ENCODE peak calls at places on chromosome 4, in ten cellular contexts. One of them, this sample, is unnamed.

GRCh38 chr4:100391913-100392312 is 125.9 kb downstream of the EMCN start:
- DNase-seq in foreskin fibroblast: peak
- DNase-seq in NCI-H2107: no peak
- DNase-seq in H9: no peak
- DNase-seq in fibroblast of the aortic adventitia: peak
- DNase-seq in naive thymus-derived CD8-positive, alpha-beta T cell: no peak
- DNase-seq in GOT3: no peak
- DNase-seq in T-helper 2 cell: no peak
- DNase-seq in hypothalamus: no peak
- DNase-seq in astrocyte: peak
- DNase-seq in this sample: peak

GRCh38 chr4:108454227-108454626 is 166.1 kb upstream of the RPL34 start:
- DNase-seq in foreskin fibroblast: no peak
- DNase-seq in NCI-H2107: no peak
- DNase-seq in H9: no peak
- DNase-seq in fibroblast of the aortic adventitia: no peak
- DNase-seq in naive thymus-derived CD8-positive, alpha-beta T cell: no peak
- DNase-seq in GOT3: no peak
- DNase-seq in T-helper 2 cell: no peak
- DNase-seq in hypothalamus: no peak
- DNase-seq in astrocyte: peak
- DNase-seq in this sample: no peak

GRCh38 chr4:62260256-62260655 is 1060.1 kb downstream of the ADGRL3 start:
- DNase-seq in foreskin fibroblast: no peak
- DNase-seq in NCI-H2107: no peak
- DNase-seq in H9: no peak
- DNase-seq in fibroblast of the aortic adventitia: no peak
- DNase-seq in naive thymus-derived CD8-positive, alpha-beta T cell: no peak
- DNase-seq in GOT3: no peak
- DNase-seq in T-helper 2 cell: no peak
- DNase-seq in hypothalamus: no peak
- DNase-seq in astrocyte: no peak
- DNase-seq in this sample: no peak

GRCh38 chr4:168908093-168908492 is 102.0 kb downstream of the CBR4 start:
- DNase-seq in foreskin fibroblast: peak
- DNase-seq in NCI-H2107: no peak
- DNase-seq in H9: no peak
- DNase-seq in fibroblast of the aortic adventitia: peak
- DNase-seq in naive thymus-derived CD8-positive, alpha-beta T cell: no peak
- DNase-seq in GOT3: no peak
- DNase-seq in T-helper 2 cell: no peak
- DNase-seq in hypothalamus: no peak
- DNase-seq in astrocyte: peak
- DNase-seq in this sample: peak

GRCh38 chr4:71270901-71271300 is 67.9 kb upstream of the SLC4A4 start:
- DNase-seq in foreskin fibroblast: peak
- DNase-seq in NCI-H2107: no peak
- DNase-seq in H9: peak
- DNase-seq in fibroblast of the aortic adventitia: peak
- DNase-seq in naive thymus-derived CD8-positive, alpha-beta T cell: peak
- DNase-seq in GOT3: no peak
- DNase-seq in T-helper 2 cell: no peak
- DNase-seq in hypothalamus: no peak
- DNase-seq in astrocyte: no peak
- DNase-seq in this sample: peak

GRCh38 chr4:129064717-129065116 is 28.6 kb downstream of the SCLT1 start:
- DNase-seq in foreskin fibroblast: peak
- DNase-seq in NCI-H2107: no peak
- DNase-seq in H9: no peak
- DNase-seq in fibroblast of the aortic adventitia: peak
- DNase-seq in naive thymus-derived CD8-positive, alpha-beta T cell: no peak
- DNase-seq in GOT3: no peak
- DNase-seq in T-helper 2 cell: no peak
- DNase-seq in hypothalamus: no peak
- DNase-seq in astrocyte: peak
- DNase-seq in this sample: peak

GRCh38 chr4:61437923-61438322 is 237.8 kb downstream of the ADGRL3 start:
- DNase-seq in foreskin fibroblast: no peak
- DNase-seq in NCI-H2107: no peak
- DNase-seq in H9: no peak
- DNase-seq in fibroblast of the aortic adventitia: no peak
- DNase-seq in naive thymus-derived CD8-positive, alpha-beta T cell: no peak
- DNase-seq in GOT3: no peak
- DNase-seq in T-helper 2 cell: no peak
- DNase-seq in hypothalamus: no peak
- DNase-seq in astrocyte: no peak
- DNase-seq in this sample: no peak

GRCh38 chr4:56326363-56326762 is 60.9 kb downstream of the AASDH start:
- DNase-seq in foreskin fibroblast: no peak
- DNase-seq in NCI-H2107: no peak
- DNase-seq in H9: no peak
- DNase-seq in fibroblast of the aortic adventitia: no peak
- DNase-seq in naive thymus-derived CD8-positive, alpha-beta T cell: no peak
- DNase-seq in GOT3: no peak
- DNase-seq in T-helper 2 cell: no peak
- DNase-seq in hypothalamus: no peak
- DNase-seq in astrocyte: no peak
- DNase-seq in this sample: no peak

GRCh38 chr4:1470816-1471442 is 64.7 kb upstream of the NKX1-1 start:
- DNase-seq in foreskin fibroblast: no peak
- DNase-seq in NCI-H2107: no peak
- DNase-seq in H9: no peak
- DNase-seq in fibroblast of the aortic adventitia: no peak
- DNase-seq in naive thymus-derived CD8-positive, alpha-beta T cell: no peak
- DNase-seq in GOT3: no peak
- DNase-seq in T-helper 2 cell: no peak
- DNase-seq in hypothalamus: no peak
- DNase-seq in astrocyte: no peak
- DNase-seq in this sample: no peak

GRCh38 chr4:37132351-37132989 is 112.1 kb upstream of the NWD2 start:
- DNase-seq in foreskin fibroblast: no peak
- DNase-seq in NCI-H2107: no peak
- DNase-seq in H9: no peak
- DNase-seq in fibroblast of the aortic adventitia: no peak
- DNase-seq in naive thymus-derived CD8-positive, alpha-beta T cell: no peak
- DNase-seq in GOT3: no peak
- DNase-seq in T-helper 2 cell: no peak
- DNase-seq in hypothalamus: no peak
- DNase-seq in astrocyte: no peak
- DNase-seq in this sample: no peak

GRCh38 chr4:156330436-156331031 is 376.9 kb upstream of the CTSO start:
- DNase-seq in foreskin fibroblast: no peak
- DNase-seq in NCI-H2107: no peak
- DNase-seq in H9: no peak
- DNase-seq in fibroblast of the aortic adventitia: no peak
- DNase-seq in naive thymus-derived CD8-positive, alpha-beta T cell: no peak
- DNase-seq in GOT3: no peak
- DNase-seq in T-helper 2 cell: no peak
- DNase-seq in hypothalamus: no peak
- DNase-seq in astrocyte: no peak
- DNase-seq in this sample: no peak

GRCh38 chr4:156144961-156145360 is 191.3 kb upstream of the CTSO start:
- DNase-seq in foreskin fibroblast: no peak
- DNase-seq in NCI-H2107: no peak
- DNase-seq in H9: no peak
- DNase-seq in fibroblast of the aortic adventitia: no peak
- DNase-seq in naive thymus-derived CD8-positive, alpha-beta T cell: no peak
- DNase-seq in GOT3: no peak
- DNase-seq in T-helper 2 cell: no peak
- DNase-seq in hypothalamus: no peak
- DNase-seq in astrocyte: no peak
- DNase-seq in this sample: no peak

GRCh38 chr4:55561884-55562283 is 15.2 kb upstream of the CLOCK start:
- DNase-seq in foreskin fibroblast: no peak
- DNase-seq in NCI-H2107: no peak
- DNase-seq in H9: no peak
- DNase-seq in fibroblast of the aortic adventitia: no peak
- DNase-seq in naive thymus-derived CD8-positive, alpha-beta T cell: no peak
- DNase-seq in GOT3: no peak
- DNase-seq in T-helper 2 cell: no peak
- DNase-seq in hypothalamus: no peak
- DNase-seq in astrocyte: no peak
- DNase-seq in this sample: no peak

GRCh38 chr4:123127218-123127617 is 204.8 kb upstream of the NUDT6 start:
- DNase-seq in foreskin fibroblast: peak
- DNase-seq in NCI-H2107: no peak
- DNase-seq in H9: no peak
- DNase-seq in fibroblast of the aortic adventitia: peak
- DNase-seq in naive thymus-derived CD8-positive, alpha-beta T cell: no peak
- DNase-seq in GOT3: no peak
- DNase-seq in T-helper 2 cell: no peak
- DNase-seq in hypothalamus: no peak
- DNase-seq in astrocyte: no peak
- DNase-seq in this sample: peak

GRCh38 chr4:24796632-24797031 is 1.3 kb downstream of the SOD3 start:
- DNase-seq in foreskin fibroblast: no peak
- DNase-seq in NCI-H2107: no peak
- DNase-seq in H9: no peak
- DNase-seq in fibroblast of the aortic adventitia: peak
- DNase-seq in naive thymus-derived CD8-positive, alpha-beta T cell: no peak
- DNase-seq in GOT3: no peak
- DNase-seq in T-helper 2 cell: no peak
- DNase-seq in hypothalamus: no peak
- DNase-seq in astrocyte: no peak
- DNase-seq in this sample: no peak

GRCh38 chr4:2923678-2924173 is 39.5 kb downstream of the NOP14 start:
- DNase-seq in foreskin fibroblast: no peak
- DNase-seq in NCI-H2107: no peak
- DNase-seq in H9: no peak
- DNase-seq in fibroblast of the aortic adventitia: no peak
- DNase-seq in naive thymus-derived CD8-positive, alpha-beta T cell: no peak
- DNase-seq in GOT3: no peak
- DNase-seq in T-helper 2 cell: no peak
- DNase-seq in hypothalamus: no peak
- DNase-seq in astrocyte: no peak
- DNase-seq in this sample: no peak

GRCh38 chr4:106986486-106986885 is 49.6 kb downstream of the DKK2 start:
- DNase-seq in foreskin fibroblast: peak
- DNase-seq in NCI-H2107: no peak
- DNase-seq in H9: no peak
- DNase-seq in fibroblast of the aortic adventitia: peak
- DNase-seq in naive thymus-derived CD8-positive, alpha-beta T cell: no peak
- DNase-seq in GOT3: no peak
- DNase-seq in T-helper 2 cell: no peak
- DNase-seq in hypothalamus: no peak
- DNase-seq in astrocyte: peak
- DNase-seq in this sample: peak

GRCh38 chr4:147157860-147158701 is 212.4 kb upstream of the TTC29 start:
- DNase-seq in foreskin fibroblast: peak
- DNase-seq in NCI-H2107: no peak
- DNase-seq in H9: peak
- DNase-seq in fibroblast of the aortic adventitia: peak
- DNase-seq in naive thymus-derived CD8-positive, alpha-beta T cell: no peak
- DNase-seq in GOT3: no peak
- DNase-seq in T-helper 2 cell: no peak
- DNase-seq in hypothalamus: peak
- DNase-seq in astrocyte: peak
- DNase-seq in this sample: peak

GRCh38 chr4:25144870-25145481 is 15.3 kb downstream of the SEPSECS start:
- DNase-seq in foreskin fibroblast: peak
- DNase-seq in NCI-H2107: no peak
- DNase-seq in H9: no peak
- DNase-seq in fibroblast of the aortic adventitia: peak
- DNase-seq in naive thymus-derived CD8-positive, alpha-beta T cell: peak
- DNase-seq in GOT3: no peak
- DNase-seq in T-helper 2 cell: no peak
- DNase-seq in hypothalamus: no peak
- DNase-seq in astrocyte: peak
- DNase-seq in this sample: peak

GRCh38 chr4:2442175-2442993 is 23.6 kb downstream of the CFAP99 start:
- DNase-seq in foreskin fibroblast: no peak
- DNase-seq in NCI-H2107: no peak
- DNase-seq in H9: no peak
- DNase-seq in fibroblast of the aortic adventitia: no peak
- DNase-seq in naive thymus-derived CD8-positive, alpha-beta T cell: no peak
- DNase-seq in GOT3: no peak
- DNase-seq in T-helper 2 cell: no peak
- DNase-seq in hypothalamus: no peak
- DNase-seq in astrocyte: no peak
- DNase-seq in this sample: no peak

GRCh38 chr4:83417566-83417965 is 38.1 kb downstream of the HELQ start:
- DNase-seq in foreskin fibroblast: no peak
- DNase-seq in NCI-H2107: no peak
- DNase-seq in H9: no peak
- DNase-seq in fibroblast of the aortic adventitia: no peak
- DNase-seq in naive thymus-derived CD8-positive, alpha-beta T cell: no peak
- DNase-seq in GOT3: no peak
- DNase-seq in T-helper 2 cell: no peak
- DNase-seq in hypothalamus: no peak
- DNase-seq in astrocyte: no peak
- DNase-seq in this sample: no peak

GRCh38 chr4:98290511-98290910 is 29.3 kb downstream of the RAP1GDS1 start:
- DNase-seq in foreskin fibroblast: peak
- DNase-seq in NCI-H2107: no peak
- DNase-seq in H9: no peak
- DNase-seq in fibroblast of the aortic adventitia: peak
- DNase-seq in naive thymus-derived CD8-positive, alpha-beta T cell: no peak
- DNase-seq in GOT3: no peak
- DNase-seq in T-helper 2 cell: no peak
- DNase-seq in hypothalamus: no peak
- DNase-seq in astrocyte: peak
- DNase-seq in this sample: peak

GRCh38 chr4:82833696-82834313 is 35.2 kb upstream of the SCD5 start:
- DNase-seq in foreskin fibroblast: peak
- DNase-seq in NCI-H2107: no peak
- DNase-seq in H9: no peak
- DNase-seq in fibroblast of the aortic adventitia: peak
- DNase-seq in naive thymus-derived CD8-positive, alpha-beta T cell: no peak
- DNase-seq in GOT3: no peak
- DNase-seq in T-helper 2 cell: no peak
- DNase-seq in hypothalamus: no peak
- DNase-seq in astrocyte: peak
- DNase-seq in this sample: peak

GRCh38 chr4:142452132-142452855 is 393.8 kb downstream of the INPP4B start:
- DNase-seq in foreskin fibroblast: peak
- DNase-seq in NCI-H2107: no peak
- DNase-seq in H9: no peak
- DNase-seq in fibroblast of the aortic adventitia: peak
- DNase-seq in naive thymus-derived CD8-positive, alpha-beta T cell: no peak
- DNase-seq in GOT3: no peak
- DNase-seq in T-helper 2 cell: no peak
- DNase-seq in hypothalamus: no peak
- DNase-seq in astrocyte: peak
- DNase-seq in this sample: no peak

GRCh38 chr4:88881227-88881569 is 175.8 kb downstream of the FAM13A start:
- DNase-seq in foreskin fibroblast: no peak
- DNase-seq in NCI-H2107: no peak
- DNase-seq in H9: no peak
- DNase-seq in fibroblast of the aortic adventitia: no peak
- DNase-seq in naive thymus-derived CD8-positive, alpha-beta T cell: no peak
- DNase-seq in GOT3: no peak
- DNase-seq in T-helper 2 cell: no peak
- DNase-seq in hypothalamus: no peak
- DNase-seq in astrocyte: no peak
- DNase-seq in this sample: no peak

This sample was measured in amniotic epithelial cell.